ENCODE peak calls at places on chromosome 3, in eight cellular contexts. G is cardiac muscle cell; K is OCI-M1; I is hepatic stellate cell; R is NCI-H774; D is stimulated activated CD8-positive, alpha-beta memory T cell treated with anti-CD3 and anti-CD28 coated beads, Interleukin-15, amount 100 ng/mL, for 24 hours; Q is B cell; P is DMS 273 treated with DMSO at 0.1 percent for 48 hours. V is an unnamed sample.

GRCh38 chr3:123295171-123295900 is 93.6 kb downstream of the SEC22A start:
- DNase-seq in R (no peak), P (no peak), I (no peak), D (no peak), K (no peak), Q (no peak), G (no peak), V (no peak)

GRCh38 chr3:122789585-122790273 is 3.9 kb downstream of the HSPBAP1 start:
- DNase-seq in I (no peak), G (no peak), R (no peak), K (no peak), Q (no peak), D (no peak), P (no peak), V (no peak)

GRCh38 chr3:112810561-112810960 is 36.1 kb downstream of the CD200R1L start:
- DNase-seq in P (no peak), I (no peak), Q (no peak), K (no peak), G (no peak), D (no peak), R (no peak), V (no peak)

GRCh38 chr3:24519368-24520100 is 24.9 kb upstream of the THRB start:
- DNase-seq in G (no peak), R (no peak), I (no peak), Q (no peak), D (no peak), P (no peak), K (peak; percentile 91), V (peak; percentile 82)

GRCh38 chr3:190081387-190081786 is 39.3 kb downstream of the P3H2 start:
- DNase-seq in P (no peak), R (no peak), D (no peak), Q (no peak), I (no peak), G (no peak), K (peak; percentile 6), V (no peak)

GRCh38 chr3:11096266-11097135 is 57.8 kb upstream of the HRH1 start:
- DNase-seq in G (peak; percentile 94), K (peak; percentile 91), I (peak; percentile 94), D (peak; percentile 37), R (no peak), P (no peak), Q (no peak), V (peak; percentile 99)

GRCh38 chr3:182364723-182365650 is 428.3 kb upstream of the ATP11B start:
- DNase-seq in I (no peak), D (no peak), Q (no peak), K (peak; percentile 42), P (no peak), R (peak; percentile 100), G (no peak), V (no peak)

GRCh38 chr3:124650798-124651197 is 79.5 kb upstream of the UMPS start:
- DNase-seq in R (no peak), D (no peak), K (peak; percentile 37), G (no peak), Q (no peak), P (no peak), I (no peak), V (no peak)

GRCh38 chr3:172219750-172220149 is 180.4 kb downstream of the FNDC3B start:
- DNase-seq in D (no peak), Q (no peak), K (no peak), I (no peak), R (no peak), G (no peak), P (no peak), V (no peak)

GRCh38 chr3:125478321-125478720 is 41.7 kb downstream of the SNX4 start:
- DNase-seq in R (no peak), G (peak; percentile 69), P (no peak), I (no peak), D (no peak), K (no peak), Q (no peak), V (no peak)

GRCh38 chr3:188342991-188343732 is 189.2 kb downstream of the LPP start:
- DNase-seq in P (no peak), K (no peak), D (no peak), R (no peak), I (no peak), G (no peak), Q (no peak), V (no peak)

GRCh38 chr3:126030455-126030854 is 53.5 kb downstream of the SLC41A3 start:
- DNase-seq in Q (no peak), R (no peak), I (no peak), P (no peak), D (no peak), K (no peak), G (no peak), V (no peak)

GRCh38 chr3:67461667-67462142 is 192.7 kb downstream of the SUCLG2 start:
- DNase-seq in G (peak; percentile 79), I (peak; percentile 10), R (no peak), D (no peak), P (peak; percentile 80), K (no peak), Q (no peak), V (peak; percentile 49)

GRCh38 chr3:38578081-38578475 is 71.4 kb downstream of the SCN5A start:
- DNase-seq in R (no peak), D (no peak), G (no peak), I (no peak), K (no peak), Q (no peak), P (no peak), V (no peak)

GRCh38 chr3:69203631-69204314 is 81.4 kb upstream of the LMOD3 start:
- DNase-seq in I (no peak), K (no peak), D (no peak), G (no peak), P (no peak), Q (no peak), R (no peak), V (no peak)

GRCh38 chr3:194205675-194206133 is 69.8 kb downstream of the HES1 start:
- DNase-seq in D (no peak), R (peak; percentile 82), Q (no peak), K (peak; percentile 90), P (peak; percentile 14), I (no peak), G (no peak), V (peak; percentile 21)

GRCh38 chr3:168040624-168041208 is 55.0 kb downstream of the GOLIM4 start:
- DNase-seq in I (peak; percentile 39), P (peak; percentile 28), G (peak; percentile 90), D (no peak), R (peak; percentile 42), K (peak; percentile 44), Q (no peak), V (peak; percentile 18)

GRCh38 chr3:58293516-58293915 is 12.5 kb upstream of the RPP14 start:
- DNase-seq in I (no peak), D (no peak), G (no peak), Q (no peak), R (no peak), K (no peak), P (no peak), V (no peak)

V was measured in osteoblast.